ENCODE peak calls at places on chromosomes 7 and 10, in six cellular contexts. J is heart left ventricle, W is transverse colon, M is A549, P is body of pancreas, N is lower leg skin. A is an unnamed sample.

GRCh38 chr7:6130007-6130587 is 98.9 kb downstream of the ANKRD61 start:
- DNase-seq in J (no peak), W (no peak), M (no peak), P (no peak), N (no peak), A (no peak)

GRCh38 chr7:155282671-155283070 is 15.0 kb upstream of the INSIG1 start:
- DNase-seq in J (peak; percentile 37), W (peak; percentile 31), M (no peak), P (no peak), N (no peak), A (no peak)

GRCh38 chr7:135930565-135931423 is 46.4 kb downstream of the MTPN start:
- DNase-seq in J (no peak), W (no peak), M (no peak), P (no peak), N (no peak), A (no peak)

GRCh38 chr10:85641479-85641967 is 725.1 kb downstream of the GRID1 start:
- DNase-seq in J (no peak), W (no peak), M (no peak), P (no peak), N (no peak), A (peak; percentile 7)

GRCh38 chr7:157769870-157770213 is 433.0 kb downstream of the DNAJB6 start:
- DNase-seq in J (no peak), W (no peak), M (no peak), P (no peak), N (no peak), A (peak; percentile 80)

GRCh38 chr7:138838166-138838565 is 40.2 kb upstream of the ATP6V0A4 start:
- DNase-seq in J (no peak), W (no peak), M (no peak), P (no peak), N (no peak), A (no peak)

GRCh38 chr7:152859781-152860191 is 100.2 kb downstream of the ACTR3B start:
- DNase-seq in J (no peak), W (no peak), M (peak; percentile 48), P (no peak), N (peak; percentile 39), A (peak; percentile 72)

GRCh38 chr7:114934758-114935157 is 12.9 kb downstream of the MDFIC start:
- DNase-seq in J (no peak), W (no peak), M (no peak), P (no peak), N (no peak), A (no peak)

GRCh38 chr7:21912305-21912704 is 33.4 kb downstream of the CDCA7L start:
- DNase-seq in J (peak; percentile 61), W (no peak), M (no peak), P (no peak), N (no peak), A (no peak)

GRCh38 chr10:49280001-49280408 is 19.0 kb upstream of the C10orf71 start:
- DNase-seq in J (peak; percentile 12), W (no peak), M (no peak), P (no peak), N (peak; percentile 78), A (peak; percentile 76)

GRCh38 chr7:108330237-108330636 is 126.0 kb downstream of the NRCAM start:
- DNase-seq in J (no peak), W (no peak), M (no peak), P (no peak), N (no peak), A (no peak)

GRCh38 chr10:70578371-70578947 is 24.1 kb downstream of the PRF1 start:
- DNase-seq in J (no peak), W (peak; percentile 53), M (no peak), P (no peak), N (no peak), A (peak; percentile 85)

GRCh38 chr7:30726296-30727006 is 25.5 kb upstream of the INMT start:
- DNase-seq in J (no peak), W (no peak), M (no peak), P (no peak), N (no peak), A (peak; percentile 27)

GRCh38 chr10:95566121-95566520 is 5.0 kb upstream of the SORBS1 start:
- DNase-seq in J (no peak), W (no peak), M (no peak), P (no peak), N (no peak), A (no peak)

GRCh38 chr7:32941181-32941995 is 15.9 kb upstream of the FKBP9 start:
- DNase-seq in J (no peak), W (no peak), M (no peak), P (no peak), N (no peak), A (no peak)

GRCh38 chr7:142332421-142332820 is 74.6 kb upstream of the PRSS58 start:
- DNase-seq in J (no peak), W (no peak), M (no peak), P (no peak), N (no peak), A (no peak)

GRCh38 chr7:94069154-94069739 is 65.1 kb upstream of the BET1 start:
- DNase-seq in J (no peak), W (no peak), M (no peak), P (no peak), N (no peak), A (no peak)

GRCh38 chr10:71970331-71970730 is 6.1 kb downstream of the CHST3 start:
- DNase-seq in J (no peak), W (no peak), M (peak; percentile 62), P (no peak), N (no peak), A (peak; percentile 33)
- TF ChIP-seq POLR2A in J (no peak), W (no peak), M (peak; percentile 58), P (no peak), N (no peak), A (no peak)

DNA sequence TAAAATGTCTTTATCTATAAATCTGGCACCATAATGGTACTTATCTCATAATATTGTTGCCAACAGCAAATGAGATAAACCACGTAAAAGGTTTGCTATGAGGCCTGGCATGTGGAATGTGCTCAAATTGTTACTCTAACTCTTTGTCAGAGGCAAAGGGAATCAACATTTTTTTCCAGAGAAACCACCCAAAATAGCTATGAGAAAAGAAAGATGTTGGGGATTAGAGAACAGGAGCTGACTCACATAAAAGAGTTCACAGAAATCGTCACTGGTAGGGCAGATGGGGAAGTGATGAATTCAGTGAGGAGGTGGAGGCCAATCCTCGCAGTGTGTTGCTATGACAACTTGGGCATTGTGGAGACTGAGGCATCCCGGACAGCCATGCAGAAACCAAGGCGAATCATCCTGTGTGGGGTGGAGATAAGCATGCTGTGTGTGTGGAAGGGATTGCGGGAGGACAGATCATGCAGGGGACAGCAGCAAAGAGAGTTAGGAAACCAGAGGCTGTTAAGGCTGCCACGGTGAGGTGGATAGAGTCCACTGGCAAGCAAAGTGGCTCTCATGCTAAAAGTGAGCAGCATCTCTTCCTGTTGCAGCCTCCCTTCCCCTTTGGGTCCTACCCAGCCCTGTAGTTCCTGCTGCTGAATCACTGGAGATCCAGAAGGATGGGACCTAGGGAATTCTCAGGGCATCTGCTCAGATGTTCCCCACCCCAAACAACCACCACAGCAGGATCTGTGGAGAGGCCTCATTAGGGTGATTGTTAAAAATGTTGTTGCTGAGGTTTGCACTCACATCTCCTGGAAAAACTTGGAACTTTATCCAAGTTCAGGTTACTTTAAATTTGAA is 103.9 kb downstream of the CUBN start:
- DNase-seq in J (no peak), W (peak; percentile 26), M (no peak), P (no peak), N (no peak), A (peak; percentile 46)
- TF ChIP-seq POLR2A in J (no peak), W (no peak), M (no peak), P (no peak), N (no peak), A (no peak)

GRCh38 chr10:116742367-116743265 is at the start of gene HSPA12A:
- DNase-seq in J (peak; percentile 82), W (peak; percentile 80), M (peak; percentile 78), P (peak; percentile 81), N (peak; percentile 93), A (peak; percentile 47)
- TF ChIP-seq POLR2A in J (peak; percentile 92), W (peak; percentile 19), M (peak; percentile 94), P (peak; percentile 43), N (no peak), A (no peak)

GRCh38 chr10:87092861-87093460 is 1.7 kb downstream of the GLUD1 start:
- DNase-seq in J (no peak), W (peak; percentile 38), M (no peak), P (peak; percentile 28), N (peak; percentile 49), A (peak; percentile 73)

GRCh38 chr10:87094373-87095240 is at the start of the genes GLUD1 and SHLD2:
- DNase-seq in J (peak; percentile 93), W (peak; percentile 93), M (peak; percentile 86), P (peak; percentile 94), N (peak; percentile 98), A (peak; percentile 98)

GRCh38 chr10:87093461-87094372 is 926 bp downstream of the GLUD1 start:
- DNase-seq in J (peak; percentile 57), W (peak; percentile 73), M (peak; percentile 45), P (peak; percentile 77), N (peak; percentile 95), A (peak; percentile 87)

GRCh38 chr10:87092356-87092860 is 2.2 kb downstream of the GLUD1 start:
- DNase-seq in J (no peak), W (no peak), M (no peak), P (no peak), N (peak; percentile 20), A (peak; percentile 18)

GRCh38 chr10:87095241-87095945 is 387 bp downstream of the SHLD2 start:
- DNase-seq in J (peak; percentile 83), W (peak; percentile 85), M (peak; percentile 55), P (peak; percentile 78), N (peak; percentile 96), A (peak; percentile 91)
- TF ChIP-seq POLR2A in J (peak; percentile 32), W (peak; percentile 71), M (peak; percentile 71), P (peak; percentile 70), N (no peak), A (peak; percentile 40)

GRCh38 chr10:89269822-89270483 is 18.4 kb upstream of the LIPA start:
- DNase-seq in J (no peak), W (no peak), M (no peak), P (no peak), N (no peak), A (no peak)
- TF ChIP-seq POLR2A in J (no peak), W (no peak), M (no peak), P (no peak), N (no peak), A (no peak)

DNA sequence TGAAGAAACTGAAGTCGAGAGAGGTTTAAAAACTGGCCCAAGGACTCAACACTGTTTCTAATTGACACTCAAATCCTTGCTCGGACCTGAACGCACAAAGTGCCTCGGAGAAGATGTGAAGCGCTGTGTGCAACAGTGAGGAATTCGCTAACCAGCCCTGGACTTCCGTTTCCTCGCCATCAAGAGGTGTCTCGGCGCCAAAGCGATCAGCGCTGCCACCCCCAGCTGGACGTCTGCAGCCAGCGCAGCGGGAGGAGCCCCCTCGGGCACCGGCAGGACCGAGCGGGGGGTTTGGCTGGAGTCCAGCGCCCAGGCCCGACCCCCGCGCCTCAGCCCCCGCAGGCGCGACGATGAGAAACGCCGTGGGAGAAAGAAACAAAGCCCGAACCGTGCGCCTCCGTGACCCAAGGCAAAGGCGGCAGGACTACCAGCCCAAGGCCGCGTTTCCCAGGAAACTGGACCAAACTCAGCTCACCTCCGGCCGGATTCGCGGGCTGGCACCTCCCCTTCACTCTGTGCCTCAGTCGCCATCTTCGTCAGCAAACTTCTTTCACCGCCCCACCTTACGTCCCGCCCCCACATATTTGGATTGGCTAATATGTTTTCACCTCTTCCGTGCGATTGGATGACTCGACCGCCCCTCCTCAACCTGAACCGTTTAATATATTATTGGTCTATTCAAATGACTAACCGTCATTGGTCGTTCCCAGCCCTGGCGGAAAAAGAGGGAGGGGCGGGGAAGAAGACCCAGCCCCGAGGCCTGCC is at the start of gene ARHGAP19:
- DNase-seq in J (peak; percentile 97), W (peak; percentile 96), M (peak; percentile 97), P (peak; percentile 96), N (peak; percentile 98), A (peak; percentile 100)
- TF ChIP-seq POLR2A in J (peak; percentile 75), W (peak; percentile 85), M (peak; percentile 72), P (peak; percentile 87), N (no peak), A (peak; percentile 68)

GRCh38 chr10:88582806-88583583 is at the start of gene RNLS:
- DNase-seq in J (peak; percentile 68), W (peak; percentile 78), M (peak; percentile 21), P (peak; percentile 77), N (peak; percentile 91), A (peak; percentile 83)
- TF ChIP-seq POLR2A in J (no peak), W (peak; percentile 72), M (peak; percentile 62), P (peak; percentile 86), N (no peak), A (no peak)

A was measured in NB4.